ENCODE peak calls at places on chromosomes 12 and 14, in five cellular contexts. G is fibroblast of lung, R is PC-3, W is HCT116, P is kidney. K is an unnamed sample. For H3K4me1, the result is how much of the 10 kb centered on the place peaks cover.

GRCh38 chr12:106429636-106430035 is 72.1 kb downstream of the POLR3B start:
- DNase-seq in P (no peak), W (no peak), G (no peak), R (no peak), K (peak)

GRCh38 chr12:219891-220352 is 6.0 kb upstream of the SLC6A12 start:
- DNase-seq in G (peak), W (peak), R (peak), P (peak), K (peak)

GRCh38 chr14:63922696-63923421 is 70.1 kb downstream of the SYNE2 start:
- DNase-seq in G (peak), R (peak), P (no peak), W (peak), K (peak)

GRCh38 chr14:33709711-33710110 is 241.2 kb downstream of the EGLN3 start:
- DNase-seq in W (no peak), G (no peak), P (no peak), R (no peak), K (no peak)

GRCh38 chr14:83826838-83827237 is 1703.1 kb upstream of the FLRT2 start:
- DNase-seq in W (no peak), R (peak), G (no peak), P (no peak), K (peak)

GRCh38 chr14:101112351-101113107 is 209.0 kb upstream of the RTL1 start:
- DNase-seq in P (peak), W (no peak), G (no peak), R (no peak), K (no peak)

GRCh38 chr12:11707535-11707934 is 58.1 kb downstream of the ETV6 start:
- DNase-seq in R (no peak), P (no peak), G (no peak), W (no peak), K (no peak)

GRCh38 chr12:3231399-3231876 is 154.3 kb downstream of the TSPAN9 start:
- DNase-seq in W (no peak), P (no peak), G (peak), R (no peak), K (no peak)

GRCh38 chr12:60162988-60163720 is 567.3 kb downstream of the SLC16A7 start:
- DNase-seq in W (no peak), G (no peak), P (no peak), R (no peak), K (no peak)

GRCh38 chr14:75205586-75205985 is 29.2 kb upstream of the TMED10 start:
- DNase-seq in W (no peak), R (peak), P (no peak), G (peak), K (no peak)

GRCh38 chr14:53921027-53921426 is 35.6 kb downstream of the BMP4 start:
- DNase-seq in P (no peak), R (peak), W (no peak), G (no peak), K (no peak)

GRCh38 chr14:80906946-80907345 is 34.6 kb downstream of the CEP128 start:
- DNase-seq in G (peak), P (no peak), R (no peak), W (no peak), K (peak)

GRCh38 chr12:57368349-57369095 is 62.3 kb downstream of the R3HDM2 start:
- DNase-seq in W (no peak), R (no peak), G (no peak), P (no peak), K (no peak)

GRCh38 chr12:31342314-31342713 is 16.4 kb upstream of the SINHCAF start:
- DNase-seq in R (no peak), G (no peak), W (no peak), P (no peak), K (no peak)

GRCh38 chr14:59267046-59267445 is 78.6 kb downstream of the DAAM1 start:
- DNase-seq in R (no peak), G (peak), P (no peak), W (no peak), K (no peak)

GRCh38 chr12:50221228-50222008 is 54.2 kb upstream of the CERS5 start:
- DNase-seq in W (no peak), P (no peak), R (peak), G (peak), K (peak)

GRCh38 chr12:52392465-52393007 is 7.1 kb upstream of the KRT84 start:
- DNase-seq in R (no peak), P (peak), G (no peak), W (no peak), K (no peak)

GRCh38 chr12:71626768-71627167 is 36.9 kb downstream of the ZFC3H1 start:
- DNase-seq in R (peak), G (peak), W (no peak), P (no peak), K (peak)

GRCh38 chr12:31600252-31600651 is 9.3 kb upstream of the DENND5B start:
- DNase-seq in P (no peak), G (no peak), R (no peak), W (no peak), K (no peak)

GRCh38 chr14:24377126-24377525 is 9.1 kb downstream of the NFATC4 start:
- DNase-seq in P (no peak), G (no peak), W (no peak), R (no peak), K (no peak)

GRCh38 chr14:100780246-100780645 is 45.7 kb upstream of the MEG3 start:
- DNase-seq in R (no peak), W (no peak), P (no peak), G (no peak), K (no peak)

GRCh38 chr12:88810806-88811205 is 230.5 kb upstream of the KITLG start:
- DNase-seq in R (no peak), W (no peak), P (no peak), G (peak), K (no peak)

DNA sequence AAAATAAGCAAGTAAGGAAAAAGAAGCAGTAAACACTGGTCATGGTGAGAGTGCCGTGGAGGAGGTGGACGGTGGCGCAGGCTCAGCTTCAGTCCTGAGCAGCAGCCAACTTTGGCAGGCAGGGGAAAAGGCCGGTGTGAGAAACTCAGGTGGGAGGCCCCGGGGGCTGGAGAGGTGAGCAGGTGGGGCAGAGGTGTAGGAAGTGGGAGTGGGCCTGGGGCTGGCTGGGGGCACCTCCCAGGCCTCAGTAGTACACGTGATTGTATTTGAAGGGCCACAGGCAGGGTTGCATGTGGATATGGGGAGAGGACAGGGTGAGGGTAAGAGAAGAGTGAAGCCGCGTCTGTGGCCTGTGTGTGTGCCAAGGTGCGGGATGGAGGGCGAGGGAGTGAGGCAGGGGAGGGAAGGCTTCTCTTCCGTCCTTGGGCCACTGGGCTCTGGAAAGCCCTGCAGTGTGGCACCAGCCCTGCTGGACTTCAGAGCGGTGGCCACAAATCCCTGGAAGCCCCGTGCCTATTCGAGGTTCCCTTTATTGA is 14.0 kb downstream of the VASH1 start:
- DNase-seq in P (peak), R (no peak), W (no peak), G (no peak), K (no peak)
- H3K4me3 ChIP-seq in P (no peak), R (no peak), W (no peak), G (no peak), K (no peak)

DNA sequence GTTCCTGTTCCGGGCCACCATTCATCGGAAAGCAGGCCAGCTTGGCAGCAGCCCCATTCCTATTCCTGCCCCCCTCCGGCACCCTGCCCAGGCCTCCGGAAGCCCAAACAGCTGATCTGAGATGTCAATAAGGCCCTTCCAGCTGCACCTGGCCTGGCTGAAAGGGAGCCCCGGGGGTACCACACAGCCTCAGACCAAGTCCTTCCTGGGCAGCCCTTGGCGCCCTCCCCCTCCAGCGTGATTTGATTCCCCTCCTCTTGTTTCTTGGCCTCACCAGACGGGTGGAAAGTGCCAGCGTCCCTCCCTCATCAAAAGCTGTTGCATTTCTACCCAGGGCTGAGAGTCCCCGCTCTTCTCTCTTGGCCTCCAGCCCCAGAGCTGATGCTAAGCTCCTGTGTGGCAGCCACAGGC is 215.5 kb downstream of the SLC41A2 start:
- DNase-seq in P (no peak), G (no peak), W (no peak), R (no peak), K (no peak)
- H3K9ac ChIP-seq in P (no peak), G (no peak), W (no peak), R (no peak), K (no peak)

DNA sequence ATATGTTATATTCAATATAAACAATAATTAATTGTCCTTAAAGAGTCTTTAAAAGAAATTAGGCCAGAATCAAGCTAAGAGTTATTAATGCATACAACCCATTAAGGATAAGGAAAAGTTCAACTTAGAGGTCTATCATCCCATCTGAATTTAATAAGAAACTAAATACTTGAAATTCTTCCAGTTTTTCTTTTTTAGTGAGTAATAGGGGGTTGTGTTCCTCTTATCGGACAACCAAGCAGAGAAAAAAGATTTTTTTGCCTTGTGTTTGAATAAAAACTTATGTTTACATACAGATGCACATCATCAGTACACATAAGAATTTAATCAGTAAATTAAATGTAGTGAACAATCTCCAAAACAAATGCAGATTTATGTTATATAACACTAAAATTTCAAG is 32.5 kb downstream of the PAWR start:
- DNase-seq in R (no peak), G (peak), P (no peak), W (no peak), K (peak)
- H3K4me1 ChIP-seq in R (under half), G (under half), P (under half), W (under half), K (under half)

GRCh38 chr14:68822132-68822651 is 29.3 kb upstream of the ZFP36L1 start:
- DNase-seq in P (no peak), R (no peak), W (no peak), G (no peak), K (no peak)
- H3K4me3 ChIP-seq in P (no peak), R (no peak), W (no peak), G (no peak), K (no peak)

GRCh38 chr12:123115409-123116111 is 35.3 kb downstream of the PITPNM2 start:
- DNase-seq in R (peak), P (peak), W (no peak), G (peak), K (peak)
- H3K9ac ChIP-seq in R (no peak), P (no peak), W (no peak), G (no peak), K (peak)

GRCh38 chr14:56195727-56196126 is 77.5 kb downstream of the PELI2 start:
- DNase-seq in G (peak), P (peak), R (peak), W (no peak), K (no peak)

GRCh38 chr14:56198438-56198837 is 80.2 kb downstream of the PELI2 start:
- DNase-seq in P (no peak), G (no peak), R (no peak), W (no peak), K (no peak)

GRCh38 chr14:56195219-56195618 is 77.0 kb downstream of the PELI2 start:
- DNase-seq in W (no peak), G (no peak), P (no peak), R (no peak), K (no peak)

GRCh38 chr14:56196274-56196673 is 78.1 kb downstream of the PELI2 start:
- DNase-seq in P (no peak), R (no peak), W (no peak), G (peak), K (peak)

DNA sequence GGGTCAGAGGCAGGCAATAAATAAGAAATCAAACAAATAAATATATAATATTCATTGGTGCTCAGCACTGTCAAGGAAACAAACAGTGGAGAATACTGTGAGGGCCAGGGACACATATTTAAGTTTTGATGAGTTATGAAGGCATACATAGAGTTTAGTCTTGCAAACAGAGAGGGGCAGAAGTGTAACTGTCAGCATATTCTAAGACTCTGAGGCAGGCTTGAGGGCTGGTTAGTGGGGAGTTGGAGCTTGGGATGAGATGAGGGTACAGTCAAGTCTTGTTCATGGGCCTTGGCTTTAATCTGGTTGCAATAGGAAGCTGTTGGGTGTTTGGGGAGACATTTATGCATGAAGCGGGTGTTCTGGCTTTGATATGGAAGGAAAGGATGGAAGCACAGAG is 78.9 kb downstream of the PELI2 start:
- DNase-seq in R (no peak), P (no peak), W (no peak), G (no peak), K (no peak)
- H3K4me1 ChIP-seq in R (under half), P (under half), W (under half), G (under half), K (under half)

K was measured in adipocyte.